ENCODE peak calls at places on chromosomes 16 and 17, in five cellular contexts. W, D, M, B and V are unnamed samples. For H3K4me1, the result is how much of the 10 kb centered on the place peaks cover.

GRCh38 chr17:73934696-73935095 is 268.8 kb upstream of the RPL38 start:
- DNase-seq in W (no peak), D (no peak), M (no peak), B (no peak), V (no peak)

GRCh38 chr17:32286518-32286900 is 20.9 kb downstream of the RHBDL3 start:
- DNase-seq in W (no peak), M (no peak), B (no peak), D (no peak), V (no peak)

GRCh38 chr17:83176956-83177583 is 97.7 kb downstream of the METRNL start:
- DNase-seq in B (no peak), M (no peak), W (peak), D (no peak), V (peak)

GRCh38 chr17:69499301-69499700 is 84.8 kb downstream of the MAP2K6 start:
- DNase-seq in D (no peak), M (no peak), W (no peak), B (no peak), V (no peak)

GRCh38 chr17:21119945-21120249 is 6.9 kb upstream of the DHRS7B start:
- DNase-seq in M (peak), D (no peak), W (no peak), B (no peak), V (no peak)

GRCh38 chr17:50328360-50328759 is 17.6 kb upstream of the XYLT2 start:
- DNase-seq in D (no peak), W (no peak), B (no peak), M (no peak), V (no peak)

GRCh38 chr16:1961651-1962067 is 2.3 kb downstream of the NDUFB10 start:
- DNase-seq in B (no peak), M (no peak), D (no peak), W (no peak), V (no peak)

GRCh38 chr16:69928856-69929400 is 22.2 kb upstream of the CLEC18A start:
- DNase-seq in B (no peak), D (no peak), M (no peak), W (no peak), V (no peak)

GRCh38 chr17:17300624-17301568 is 2.3 kb upstream of the NT5M start:
- DNase-seq in W (no peak), B (peak), M (peak), D (peak), V (peak)

GRCh38 chr17:69928586-69928985 is 146.4 kb upstream of the KCNJ16 start:
- DNase-seq in M (no peak), D (no peak), B (no peak), W (peak), V (no peak)

GRCh38 chr17:807146-808002 is 25.2 kb downstream of the MRM3 start:
- DNase-seq in M (no peak), B (no peak), W (no peak), D (no peak), V (no peak)

GRCh38 chr17:66438101-66438500 is 135.7 kb downstream of the PRKCA start:
- DNase-seq in B (no peak), M (no peak), W (no peak), D (no peak), V (no peak)

GRCh38 chr17:19002805-19003542 is 1.6 kb downstream of the FAM83G start:
- DNase-seq in D (no peak), M (no peak), W (no peak), B (no peak), V (peak)

GRCh38 chr17:76017481-76018339 is 9.4 kb downstream of the EVPL start:
- DNase-seq in W (no peak), M (peak), D (no peak), B (no peak), V (no peak)

GRCh38 chr16:28900601-28901000 is 22.3 kb downstream of the ATP2A1 start:
- DNase-seq in W (no peak), B (no peak), D (no peak), M (no peak), V (no peak)

GRCh38 chr17:4542726-4543191 is 12.4 kb downstream of the MYBBP1A start:
- DNase-seq in W (no peak), M (no peak), B (no peak), D (no peak), V (no peak)

GRCh38 chr16:49731911-49732310 is 124.0 kb downstream of the ZNF423 start:
- DNase-seq in D (no peak), M (no peak), B (no peak), W (no peak), V (no peak)

GRCh38 chr16:57000271-57001025 is 11.1 kb downstream of the NLRC5 start:
- DNase-seq in B (peak), M (no peak), W (no peak), D (no peak), V (no peak)

GRCh38 chr17:69452664-69453260 is 38.3 kb downstream of the MAP2K6 start:
- DNase-seq in B (no peak), D (no peak), M (no peak), W (no peak), V (no peak)

GRCh38 chr16:62549875-62550274 is 513.6 kb upstream of the CDH8 start:
- DNase-seq in D (no peak), W (no peak), B (no peak), M (no peak), V (no peak)

GRCh38 chr17:44648963-44649362 is 7.3 kb upstream of the MEIOC start:
- DNase-seq in D (no peak), M (no peak), W (no peak), B (no peak), V (no peak)

GRCh38 chr16:4053663-4054479 is 62.4 kb downstream of the ADCY9 start:
- DNase-seq in B (peak), W (peak), M (peak), D (no peak), V (no peak)
- H3K27ac ChIP-seq in B (peak), W (peak), M (no peak), D (no peak), V (peak)

GRCh38 chr17:42194133-42194899 is at the start of gene GHDC:
- DNase-seq in M (peak), W (peak), D (peak), B (peak), V (peak)
- TF ChIP-seq CTCF in M (no peak), W (no peak), D (no peak), B (no peak), V (no peak)

DNA sequence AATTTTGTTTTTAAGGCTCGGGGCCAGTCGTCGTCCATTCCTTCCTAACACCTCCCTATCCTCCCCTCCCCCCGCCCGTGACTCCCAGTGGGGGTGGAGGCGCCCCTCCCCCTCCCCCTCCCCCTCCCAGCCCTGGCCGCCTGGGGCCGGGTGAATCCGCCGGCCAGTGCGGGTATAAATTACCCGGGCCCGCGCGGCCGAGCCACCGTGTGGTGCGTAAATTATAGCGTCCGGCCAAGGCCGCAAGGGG is 2.0 kb upstream of the GSE1 start:
- DNase-seq in W (no peak), B (peak), M (peak), D (no peak), V (no peak)
- H3K4me1 ChIP-seq in W (under half), B (under half), M (half or more), D (under half), V (half or more)

GRCh38 chr17:13346081-13346533 is 255.6 kb downstream of the HS3ST3A1 start:
- DNase-seq in D (peak), W (no peak), M (no peak), B (no peak), V (no peak)
- H3K27ac ChIP-seq in D (no peak), W (no peak), M (no peak), B (no peak), V (peak)

DNA sequence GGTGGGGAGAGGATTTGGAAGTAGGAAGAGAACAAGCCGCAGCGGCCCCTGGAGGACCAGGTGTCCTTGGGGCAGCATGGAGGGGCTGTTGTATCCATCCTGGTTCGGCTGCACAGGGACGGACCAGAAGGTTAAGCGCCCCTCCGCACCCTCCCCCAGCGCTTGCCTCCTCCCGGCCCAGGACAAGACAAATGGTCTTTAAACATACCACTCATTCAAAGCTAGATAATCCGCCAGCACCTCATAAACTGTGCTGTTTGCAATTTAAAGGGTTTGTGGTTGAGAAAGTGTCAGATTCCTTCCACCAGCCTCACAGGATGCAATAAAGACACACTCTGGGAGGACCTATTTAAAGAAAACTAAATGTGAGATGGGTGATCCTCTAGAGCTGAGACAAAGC is 426.2 kb upstream of the EEF2KMT start:
- DNase-seq in D (no peak), B (no peak), W (no peak), M (no peak), V (no peak)
- TF ChIP-seq CTCF in D (peak), B (no peak), W (no peak), M (no peak), V (no peak)

GRCh38 chr16:84529607-84530006 is 25.1 kb upstream of the MEAK7 start:
- DNase-seq in B (no peak), M (no peak), W (no peak), D (no peak), V (no peak)

GRCh38 chr16:84532855-84533486 is 28.5 kb upstream of the MEAK7 start:
- DNase-seq in D (no peak), B (no peak), M (no peak), W (no peak), V (no peak)

GRCh38 chr16:84528317-84528716 is 23.9 kb upstream of the MEAK7 start:
- DNase-seq in W (no peak), B (no peak), M (no peak), D (no peak), V (no peak)

GRCh38 chr16:84532299-84532724 is 27.9 kb upstream of the MEAK7 start:
- DNase-seq in D (peak), W (peak), M (peak), B (peak), V (peak)

DNA sequence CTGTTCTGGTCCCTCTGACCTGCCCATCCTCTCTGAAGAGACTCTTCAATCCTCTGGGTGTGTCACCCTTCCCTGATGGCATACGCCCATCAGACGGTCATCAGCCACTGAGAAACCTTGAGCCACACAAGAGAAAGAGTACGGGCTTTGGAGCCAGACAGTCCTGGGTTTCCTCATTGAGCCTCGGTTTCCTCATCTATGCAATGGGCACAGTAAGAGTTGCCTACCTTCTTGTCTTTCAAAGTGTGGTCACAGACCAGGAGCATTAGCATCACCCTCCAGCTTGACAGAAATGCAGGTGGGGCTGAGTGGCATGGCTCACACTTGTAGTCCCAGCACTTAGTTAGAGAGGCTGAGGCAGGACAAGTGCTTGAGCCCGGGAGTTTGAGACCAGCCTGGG is 26.1 kb upstream of the MEAK7 start:
- DNase-seq in B (no peak), W (no peak), M (no peak), D (no peak), V (no peak)
- H3K4me1 ChIP-seq in B (under half), W (under half), M (under half), D (under half), V (under half)

GRCh38 chr17:57370051-57370581 is 113.8 kb downstream of the MSI2 start:
- DNase-seq in D (no peak), M (no peak), W (no peak), B (no peak), V (no peak)

GRCh38 chr17:57372156-57372555 is 115.8 kb downstream of the MSI2 start:
- DNase-seq in D (no peak), M (no peak), B (no peak), W (no peak), V (no peak)

GRCh38 chr17:57368637-57369336 is 112.5 kb downstream of the MSI2 start:
- DNase-seq in W (no peak), B (no peak), M (no peak), D (no peak), V (no peak)

GRCh38 chr17:57370583-57370982 is 114.3 kb downstream of the MSI2 start:
- DNase-seq in D (no peak), W (no peak), M (no peak), B (no peak), V (no peak)

DNA sequence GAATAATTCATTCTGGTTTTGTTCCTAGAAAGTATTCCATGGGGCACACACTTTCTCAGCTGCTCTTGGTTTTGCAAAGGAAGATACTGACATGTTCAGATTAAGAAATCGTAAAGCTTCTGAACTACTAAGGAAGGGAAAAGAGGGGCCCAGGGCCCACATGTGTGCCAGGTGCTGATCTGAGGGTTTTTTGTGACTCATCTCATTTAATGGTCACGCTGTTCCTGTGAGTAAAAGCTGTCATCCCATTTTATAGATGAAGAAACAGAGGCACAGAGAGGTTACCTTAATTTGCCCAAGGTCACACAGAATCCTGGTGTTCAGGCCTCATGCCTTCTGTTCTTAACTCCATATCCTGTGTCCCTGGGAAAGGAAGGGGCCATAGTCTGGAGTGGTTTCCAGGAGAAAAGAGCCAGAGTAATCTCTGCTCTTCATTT is 113.2 kb downstream of the MSI2 start:
- DNase-seq in D (no peak), M (no peak), W (no peak), B (no peak), V (no peak)
- H3K27ac ChIP-seq in D (no peak), M (no peak), W (no peak), B (peak), V (peak)

DNA sequence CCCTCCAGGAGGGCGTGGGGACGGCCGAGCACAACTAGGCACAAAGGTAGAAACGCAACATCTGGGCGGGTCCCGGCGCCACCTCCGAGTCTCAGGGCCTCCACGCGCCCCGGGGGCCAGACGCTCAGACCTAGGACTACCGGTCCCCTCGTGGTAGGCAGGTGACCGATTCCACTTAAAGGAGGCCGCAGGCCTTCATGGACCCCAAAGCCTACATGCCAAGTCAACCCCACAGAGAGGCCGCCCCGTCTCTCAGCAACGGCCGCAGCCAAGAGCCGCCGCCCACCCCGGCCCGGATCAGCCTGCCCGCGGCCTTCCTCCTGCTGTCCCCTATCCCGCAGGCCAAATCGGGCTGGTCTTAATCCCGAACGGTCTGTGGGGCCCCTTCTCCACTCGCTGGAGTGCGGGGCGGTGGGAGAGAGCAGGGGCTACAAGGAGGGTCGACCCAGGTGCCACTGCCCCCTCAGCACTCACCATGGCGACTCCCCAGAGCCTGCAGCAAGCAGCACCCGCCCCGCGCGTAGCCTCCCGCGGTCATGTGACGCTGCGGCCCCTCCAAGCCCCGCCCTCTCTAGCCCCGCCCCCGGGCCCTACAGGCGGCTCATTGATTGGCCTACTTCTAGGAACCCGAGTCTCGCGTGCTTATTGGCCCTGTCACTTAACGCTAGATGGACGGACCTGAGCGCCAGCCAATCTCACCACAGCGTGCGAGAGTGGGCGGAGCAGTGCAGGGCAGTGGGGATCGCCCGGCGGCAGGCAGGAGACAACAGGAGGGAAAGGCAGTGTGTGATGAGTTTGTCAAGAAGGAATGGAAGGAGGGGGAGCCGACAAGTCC is at the start of gene VPS35:
- DNase-seq in M (peak), W (peak), D (peak), B (peak), V (peak)
- TF ChIP-seq CTCF in M (peak), W (no peak), D (peak), B (no peak), V (no peak)

GRCh38 chr17:81020443-81020766 is 14.5 kb upstream of the BAIAP2 start:
- DNase-seq in M (no peak), W (no peak), D (no peak), B (no peak), V (no peak)

GRCh38 chr17:81018044-81018802 is 16.7 kb upstream of the BAIAP2 start:
- DNase-seq in B (no peak), M (no peak), W (no peak), D (no peak), V (peak)

GRCh38 chr17:81021531-81022370 is 13.2 kb upstream of the BAIAP2 start:
- DNase-seq in D (no peak), B (no peak), W (no peak), M (no peak), V (peak)

GRCh38 chr17:81020767-81021497 is 14.0 kb upstream of the BAIAP2 start:
- DNase-seq in W (no peak), B (peak), M (no peak), D (no peak), V (peak)

GRCh38 chr17:81019563-81020442 is 15.1 kb upstream of the BAIAP2 start:
- DNase-seq in B (no peak), M (no peak), D (no peak), W (no peak), V (peak)
- H3K4me1 ChIP-seq in B (under half), M (under half), D (under half), W (under half), V (half or more)